ENCODE peak calls at places on chromosome 5, in seven cellular contexts. W, M, P, G, F, X and E are unnamed samples.
A peak's percentile ranks its signal among the peaks of the same experiment; 100 is the strongest.

GRCh38 chr5:158841481-158841880 is 258.2 kb downstream of the EBF1 start:
- DNase-seq in P (no peak), F (no peak), M (no peak), W (no peak), X (no peak), G (no peak), E (no peak)

GRCh38 chr5:81768960-81769452 is 18.1 kb upstream of the SSBP2 start:
- DNase-seq in F (no peak), X (no peak), M (no peak), G (no peak), W (no peak), P (no peak), E (no peak)

GRCh38 chr5:63648376-63648775 is 313.9 kb downstream of the HTR1A start:
- DNase-seq in X (no peak), G (no peak), M (no peak), W (no peak), P (no peak), F (no peak), E (no peak)

GRCh38 chr5:51573835-51574234 is 190.6 kb downstream of the ISL1 start:
- DNase-seq in G (no peak), P (no peak), M (no peak), W (no peak), F (no peak), X (no peak), E (no peak)

GRCh38 chr5:102048940-102049339 is 247.1 kb downstream of the SLCO4C1 start:
- DNase-seq in P (no peak), F (no peak), G (no peak), M (peak; percentile 28), W (no peak), X (no peak), E (no peak)

GRCh38 chr5:169296456-169297220 is 4.3 kb downstream of the SLIT3 start:
- DNase-seq in F (no peak), W (no peak), M (no peak), G (no peak), P (no peak), X (no peak), E (no peak)

GRCh38 chr5:73104326-73104725 is 16.0 kb upstream of the TMEM171 start:
- DNase-seq in G (no peak), W (no peak), P (no peak), X (no peak), F (no peak), M (no peak), E (no peak)

GRCh38 chr5:61658592-61659008 is 326.5 kb downstream of the ZSWIM6 start:
- DNase-seq in F (peak; percentile 99), W (peak; percentile 87), X (peak; percentile 87), M (peak; percentile 83), G (peak; percentile 97), P (peak; percentile 75), E (peak; percentile 97)

GRCh38 chr5:144230806-144231205 is 60.1 kb downstream of the KCTD16 start:
- DNase-seq in F (no peak), M (no peak), X (no peak), P (no peak), G (no peak), W (no peak), E (no peak)

GRCh38 chr5:2752875-2753435 is 1.5 kb upstream of the IRX2 start:
- DNase-seq in G (no peak), W (no peak), M (peak; percentile 45), P (no peak), X (no peak), F (peak; percentile 78), E (no peak)

GRCh38 chr5:24642022-24642421 is 2.8 kb downstream of the CDH10 start:
- DNase-seq in X (no peak), P (no peak), G (no peak), W (no peak), F (peak; percentile 54), M (peak; percentile 45), E (no peak)

GRCh38 chr5:58794875-58795274 is 212.0 kb downstream of the RAB3C start:
- DNase-seq in M (no peak), W (no peak), P (no peak), X (peak; percentile 37), G (no peak), F (no peak), E (no peak)

GRCh38 chr5:164202338-164202737 is 696.9 kb downstream of the MAT2B start:
- DNase-seq in P (no peak), W (no peak), M (no peak), X (no peak), G (no peak), F (no peak), E (no peak)

GRCh38 chr5:109580225-109580624 is 109.5 kb upstream of the MAN2A1 start:
- DNase-seq in W (no peak), G (no peak), F (no peak), M (no peak), X (no peak), P (no peak), E (no peak)

DNA sequence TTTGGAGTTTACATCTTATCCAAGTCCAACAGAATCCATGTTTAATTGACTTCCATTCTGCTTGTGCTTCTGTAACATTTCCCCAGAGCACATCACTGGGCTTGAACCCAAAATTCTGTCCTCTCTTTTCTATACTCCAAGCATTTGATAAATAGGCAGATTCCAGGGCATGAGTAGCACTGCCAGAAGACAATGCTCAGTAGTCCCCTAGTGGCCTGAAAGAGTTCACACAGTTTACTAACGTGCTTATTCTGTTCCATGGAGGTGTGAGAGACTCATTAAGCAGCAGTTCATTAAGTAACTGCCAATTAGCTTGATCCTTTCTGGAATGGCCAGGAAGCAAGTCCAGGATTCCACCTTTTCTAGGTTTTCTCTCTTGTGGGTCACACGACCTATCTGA is 9.4 kb upstream of the GABRA6 start:
- DNase-seq in X (no peak), W (no peak), F (peak; percentile 56), M (no peak), G (no peak), P (peak; percentile 7), E (no peak)
- TF ChIP-seq CTCF in X (no peak), W (peak; percentile 65), F (peak; percentile 85), M (peak; percentile 59), G (peak; percentile 59), P (peak; percentile 43), E (no peak)

GRCh38 chr5:42949348-42950090 is 90.6 kb downstream of the ANXA2R start:
- DNase-seq in G (no peak), X (peak; percentile 81), M (peak; percentile 14), P (peak; percentile 69), W (no peak), F (no peak), E (peak; percentile 26)
- TF ChIP-seq CTCF in G (no peak), X (peak; percentile 61), M (no peak), P (no peak), W (no peak), F (no peak), E (no peak)

DNA sequence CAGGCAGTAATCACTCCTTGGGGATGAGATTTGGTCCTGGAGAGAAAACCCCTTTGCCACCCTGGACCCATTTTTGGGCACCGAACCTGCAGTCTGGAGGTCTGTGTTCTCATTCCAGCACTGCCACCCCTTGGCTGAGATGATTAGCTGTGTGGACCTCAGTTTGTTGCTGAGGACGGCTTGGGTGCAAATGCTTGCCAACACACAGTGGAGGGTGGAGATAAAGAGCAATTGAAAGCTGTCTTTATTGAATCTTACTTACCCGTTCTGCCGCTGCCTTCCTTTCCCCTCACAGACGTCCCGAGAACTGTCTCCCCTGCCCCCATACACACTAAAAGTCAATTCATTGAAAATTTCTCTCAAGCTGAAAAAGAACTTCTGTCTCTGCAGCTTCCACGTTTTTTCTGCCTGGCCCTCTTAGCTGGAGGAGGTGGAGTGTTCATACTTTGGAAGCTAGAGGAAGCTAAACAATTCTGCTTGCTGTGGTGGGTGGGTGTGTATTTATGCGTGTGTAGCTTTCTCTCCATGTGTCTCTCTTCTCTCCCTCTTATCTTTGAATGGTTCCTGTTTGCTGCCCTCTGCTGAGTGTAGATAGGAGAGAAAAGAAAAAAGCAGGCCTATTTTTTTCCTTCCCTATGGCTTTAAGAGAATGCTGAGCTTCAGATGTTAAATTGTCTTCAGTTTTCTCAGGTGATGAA is 6.6 kb downstream of the GALNT10 start:
- DNase-seq in F (no peak), M (no peak), P (no peak), W (no peak), G (no peak), X (no peak), E (no peak)
- TF ChIP-seq CTCF in F (peak; percentile 67), M (peak; percentile 13), P (peak; percentile 35), W (peak; percentile 25), G (no peak), X (no peak), E (no peak)

GRCh38 chr5:92687793-92688467 is 893.1 kb downstream of the NR2F1-AS1 start:
- DNase-seq in M (peak; percentile 25), P (no peak), W (no peak), F (peak; percentile 55), G (no peak), X (no peak), E (no peak)
- TF ChIP-seq CTCF in M (peak; percentile 40), P (no peak), W (peak; percentile 16), F (peak; percentile 70), G (no peak), X (no peak), E (no peak)

GRCh38 chr5:42656661-42657035 is 100.0 kb upstream of the CCDC152 start:
- DNase-seq in X (no peak), G (no peak), F (no peak), W (no peak), P (no peak), M (no peak), E (no peak)
- TF ChIP-seq CTCF in X (no peak), G (no peak), F (no peak), W (peak; percentile 14), P (no peak), M (no peak), E (no peak)

GRCh38 chr5:135570453-135570764 is 8.4 kb downstream of the CXCL14 start:
- DNase-seq in W (no peak), P (no peak), G (no peak), X (no peak), M (no peak), F (no peak), E (no peak)

GRCh38 chr5:135568923-135569360 is 9.8 kb downstream of the CXCL14 start:
- DNase-seq in W (no peak), G (no peak), M (no peak), P (no peak), X (no peak), F (no peak), E (no peak)

GRCh38 chr5:135568241-135568640 is 10.6 kb downstream of the CXCL14 start:
- DNase-seq in W (no peak), X (no peak), F (no peak), M (no peak), P (no peak), G (no peak), E (no peak)

GRCh38 chr5:135571210-135571609 is 7.6 kb downstream of the CXCL14 start:
- DNase-seq in F (no peak), G (no peak), P (no peak), X (no peak), W (no peak), M (peak; percentile 23), E (no peak)

DNA sequence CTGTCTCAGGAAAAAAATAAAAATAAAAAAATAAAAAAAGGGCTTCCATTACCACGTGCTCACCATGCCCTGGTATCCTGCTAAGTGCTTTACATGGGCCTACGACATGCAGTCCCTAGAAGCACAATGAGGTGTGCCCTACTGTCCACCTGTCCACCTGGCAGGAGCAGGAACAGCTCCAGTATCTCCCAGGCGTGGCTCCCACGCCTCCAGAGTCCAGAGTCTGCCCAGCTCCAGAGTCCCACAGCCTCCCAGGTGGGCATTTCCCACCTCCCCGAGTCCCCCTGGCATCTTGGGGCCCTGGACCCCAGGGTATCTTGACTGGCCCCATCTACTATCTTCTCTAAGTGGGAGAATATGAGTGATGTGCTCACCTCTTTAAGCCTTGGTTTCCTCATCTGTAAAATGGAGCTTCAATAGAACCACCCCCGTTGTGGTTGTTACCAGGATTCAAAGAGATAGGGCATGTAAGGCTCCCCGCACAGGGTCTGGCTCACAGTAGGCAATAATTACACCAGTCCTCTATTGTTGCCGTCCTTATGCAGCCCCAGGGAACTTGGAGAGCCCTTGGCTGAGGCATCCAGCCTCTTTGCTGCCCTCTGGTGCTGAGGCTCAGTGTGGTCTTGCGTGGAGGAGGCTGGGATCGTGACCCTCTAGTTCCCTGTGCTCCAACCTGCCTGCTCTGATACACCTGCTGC is 8.9 kb downstream of the CXCL14 start:
- DNase-seq in M (peak; percentile 73), X (peak; percentile 22), W (peak; percentile 33), P (no peak), G (no peak), F (peak; percentile 93), E (no peak)
- TF ChIP-seq CTCF in M (peak; percentile 92), X (peak; percentile 36), W (peak; percentile 61), P (peak; percentile 26), G (no peak), F (peak; percentile 82), E (no peak)